ENCODE peak calls at places on chromosomes 12 and 14, in ten cellular contexts. F is H9; K is adipocyte; W is NCI-H1092 treated with DMSO at 0.1 percent for 48 hours; Q is neural crest cell; Z is astrocyte of the hippocampus; V is GM10248; D is AG20443; C is activated CD8-positive, alpha-beta memory T cell treated with anti-CD3 and anti-CD28 coated beads, Interleukin-2, amount 50 U/mL, for 4 hours; P is hepatocyte. H is an unnamed sample.

GRCh38 chr14:63986789-63987533 is 134.2 kb downstream of the SYNE2 start:
- DNase-seq in P (peak), F (no peak), W (no peak), Q (no peak), D (peak), V (no peak), K (peak), C (no peak), Z (peak), H (no peak)

GRCh38 chr12:124851344-124851743 is 12.3 kb downstream of the SCARB1 start:
- DNase-seq in P (peak), W (no peak), Q (no peak), Z (peak), V (no peak), K (no peak), D (no peak), C (no peak), F (no peak), H (no peak)

GRCh38 chr12:87812711-87813110 is 216.5 kb downstream of the C12orf50 start:
- DNase-seq in V (no peak), P (no peak), C (no peak), D (no peak), Q (no peak), F (no peak), Z (peak), W (no peak), K (no peak), H (no peak)

GRCh38 chr14:98181768-98182167 is 1090.2 kb downstream of the BCL11B start:
- DNase-seq in Q (no peak), V (no peak), P (no peak), W (no peak), D (no peak), F (no peak), K (no peak), Z (no peak), C (peak), H (no peak)

GRCh38 chr12:5739862-5740370 is 205.1 kb downstream of the ANO2 start:
- DNase-seq in D (no peak), Z (no peak), W (no peak), C (no peak), V (no peak), P (no peak), K (no peak), Q (no peak), F (no peak), H (no peak)

GRCh38 chr12:119148049-119148448 is 30.7 kb upstream of the HSPB8 start:
- DNase-seq in Z (no peak), Q (no peak), F (no peak), K (no peak), D (no peak), C (no peak), P (no peak), W (no peak), V (no peak), H (no peak)

GRCh38 chr12:130026608-130027176 is 122.9 kb upstream of the TMEM132D start:
- DNase-seq in V (no peak), D (no peak), Z (peak), Q (peak), C (peak), F (peak), K (peak), W (peak), P (peak), H (no peak)

GRCh38 chr12:80038062-80038560 is 61.2 kb upstream of the OTOGL start:
- DNase-seq in Z (no peak), P (no peak), K (no peak), W (no peak), C (no peak), V (no peak), F (no peak), D (no peak), Q (no peak), H (no peak)

GRCh38 chr12:79634957-79635471 is 55.8 kb downstream of the PAWR start:
- DNase-seq in P (no peak), D (peak), F (no peak), W (no peak), K (peak), V (no peak), Z (peak), C (no peak), Q (no peak), H (no peak)